ENCODE peak calls at places on chromosomes 2 and 18, in eight cellular contexts. X is AG09319; B is GM13976; S is NCI-H1417; P is anterior cingulate cortex; A is activated CD4-positive, alpha-beta T cell treated with anti-CD3 and anti-CD28 coated beads, Interleukin-2, amount 50 U/mL, for 24 hours; I is EH; N is mesothelial cell of epicardium. F is an unnamed sample.

GRCh38 chr2:9473308-9473984 is 905 bp upstream of the IAH1 start:
- DNase-seq in X (no peak), B (no peak), S (no peak), P (no peak), A (no peak), I (no peak), N (no peak), F (no peak)

GRCh38 chr2:9310390-9310789 is 103.8 kb downstream of the ASAP2 start:
- DNase-seq in X (peak), B (no peak), S (no peak), P (no peak), A (no peak), I (peak), N (no peak), F (no peak)

GRCh38 chr2:26049641-26050040 is 15.8 kb downstream of the RAB10 start:
- DNase-seq in X (no peak), B (no peak), S (no peak), P (no peak), A (no peak), I (no peak), N (no peak), F (no peak)

GRCh38 chr2:192029089-192029488 is 165.6 kb downstream of the TMEFF2 start:
- DNase-seq in X (no peak), B (no peak), S (no peak), P (no peak), A (no peak), I (peak), N (no peak), F (no peak)

GRCh38 chr2:238382381-238382781 is 44.3 kb upstream of the ASB1 start:
- DNase-seq in X (no peak), B (no peak), S (no peak), P (no peak), A (no peak), I (peak), N (no peak), F (no peak)

GRCh38 chr2:40204268-40204667 is 247.6 kb downstream of the SLC8A1 start:
- DNase-seq in X (no peak), B (no peak), S (no peak), P (no peak), A (no peak), I (peak), N (no peak), F (no peak)

GRCh38 chr2:60152226-60152833 is 401.1 kb downstream of the BCL11A start:
- DNase-seq in X (no peak), B (no peak), S (peak), P (no peak), A (peak), I (peak), N (no peak), F (no peak)

GRCh38 chr18:5738561-5738960 is 156.8 kb downstream of the TMEM200C start:
- DNase-seq in X (no peak), B (no peak), S (no peak), P (no peak), A (no peak), I (no peak), N (no peak), F (no peak)

GRCh38 chr2:98487806-98488189 is 43.1 kb downstream of the INPP4A start:
- DNase-seq in X (no peak), B (no peak), S (peak), P (no peak), A (no peak), I (peak), N (no peak), F (no peak)

GRCh38 chr2:170141865-170142264 is 36.1 kb upstream of the MYO3B start:
- DNase-seq in X (no peak), B (peak), S (no peak), P (no peak), A (no peak), I (no peak), N (no peak), F (no peak)

GRCh38 chr18:73848656-73849055 is 299.0 kb downstream of the FBXO15 start:
- DNase-seq in X (peak), B (no peak), S (no peak), P (no peak), A (no peak), I (peak), N (no peak), F (no peak)

GRCh38 chr18:47632970-47633635 is 297.4 kb downstream of the SMAD2 start:
- DNase-seq in X (no peak), B (no peak), S (no peak), P (no peak), A (no peak), I (peak), N (no peak), F (no peak)

GRCh38 chr18:57627488-57627887 is 5.9 kb upstream of the NARS1 start:
- DNase-seq in X (no peak), B (no peak), S (no peak), P (no peak), A (no peak), I (peak), N (no peak), F (no peak)

GRCh38 chr2:216536725-216537124 is 38.1 kb downstream of the RPL37A start:
- DNase-seq in X (no peak), B (no peak), S (no peak), P (no peak), A (no peak), I (peak), N (no peak), F (no peak)

GRCh38 chr18:3603460-3604259 is 153.7 kb downstream of the TGIF1 start:
- DNase-seq in X (peak), B (no peak), S (peak), P (peak), A (peak), I (peak), N (no peak), F (no peak)

GRCh38 chr2:68506170-68506569 is 38.8 kb downstream of the APLF start:
- DNase-seq in X (no peak), B (no peak), S (no peak), P (no peak), A (no peak), I (no peak), N (no peak), F (no peak)

GRCh38 chr18:79610461-79611039 is 69.1 kb upstream of the CTDP1 start:
- DNase-seq in X (no peak), B (no peak), S (no peak), P (no peak), A (no peak), I (no peak), N (no peak), F (no peak)

GRCh38 chr2:238502088-238502810 is 75.5 kb downstream of the ASB1 start:
- DNase-seq in X (no peak), B (no peak), S (no peak), P (no peak), A (no peak), I (no peak), N (peak), F (no peak)

GRCh38 chr2:134527398-134527797 is 191.4 kb downstream of the TMEM163 start:
- DNase-seq in X (no peak), B (no peak), S (no peak), P (no peak), A (no peak), I (peak), N (no peak), F (no peak)

F was measured in D721Med.